ENCODE peak calls at places on chromosomes 13 and 19, in four cellular contexts. P is H1, S is mesendoderm, H is IMR-90. L is an unnamed sample.

GRCh38 chr19:50329146-50329925 is at the start of gene KCNC3:
- DNase-seq in P (peak), S (peak), H (peak), L (peak)

GRCh38 chr19:43700368-43701015 is 15.4 kb upstream of the IRGC start:
- DNase-seq in P (no peak), S (peak), H (peak), L (no peak)

GRCh38 chr13:78862460-78862859 is 203.5 kb upstream of the OBI1 start:
- DNase-seq in P (no peak), S (no peak), H (no peak), L (no peak)

GRCh38 chr13:23630349-23631093 is 60.3 kb downstream of the TNFRSF19 start:
- DNase-seq in P (no peak), S (peak), H (no peak), L (no peak)

GRCh38 chr13:45500492-45501174 is 35.9 kb downstream of the COG3 start:
- DNase-seq in P (no peak), S (peak), H (peak), L (no peak)

GRCh38 chr13:45074721-45075120 is 45.6 kb upstream of the GTF2F2 start:
- DNase-seq in P (no peak), S (peak), H (no peak), L (no peak)

GRCh38 chr19:19944583-19944880 is 43.8 kb downstream of the ZNF93 start:
- DNase-seq in P (no peak), S (no peak), H (no peak), L (no peak)

GRCh38 chr19:4582980-4583842 is 23.7 kb upstream of the SEMA6B start:
- DNase-seq in P (no peak), S (no peak), H (no peak), L (no peak)

GRCh38 chr19:53424968-53425597 is 6.7 kb upstream of the ZNF761 start:
- DNase-seq in P (peak), S (peak), H (peak), L (peak)

GRCh38 chr13:73215807-73216206 is 157.0 kb downstream of the KLF5 start:
- DNase-seq in P (no peak), S (peak), H (peak), L (no peak)

GRCh38 chr13:33285420-33286124 is at the start of gene STARD13:
- DNase-seq in P (peak), S (peak), H (peak), L (peak)

GRCh38 chr13:41060723-41061074 is 610 bp upstream of the WBP4 start:
- DNase-seq in P (peak), S (peak), H (no peak), L (peak)
- H4K8ac ChIP-seq in P (peak), S (no peak), H (peak), L (no peak)

DNA sequence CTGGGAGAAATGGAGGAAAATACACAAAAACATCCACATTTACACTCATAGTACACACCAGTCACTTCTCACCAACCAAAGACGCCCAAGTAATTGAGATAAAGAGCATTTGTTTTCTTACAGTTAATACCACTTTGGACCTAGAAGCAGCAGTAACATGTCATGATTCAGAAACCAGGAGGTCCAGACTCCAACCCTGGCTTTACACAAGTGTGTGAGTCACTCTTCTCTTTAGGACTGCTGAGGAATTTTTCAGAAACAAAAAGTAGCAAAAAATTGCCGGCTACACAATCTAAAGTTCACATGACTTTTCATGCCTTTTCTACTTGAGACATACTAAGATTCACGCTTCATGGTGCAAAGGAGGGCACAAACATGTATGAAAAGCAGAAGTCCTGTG is 42.1 kb downstream of the TUBGCP3 start:
- DNase-seq in P (no peak), S (no peak), H (peak), L (no peak)
- H3K27ac ChIP-seq in P (no peak), S (no peak), H (peak), L (no peak)

GRCh38 chr19:2819540-2820111 is at the start of gene ZNF554:
- DNase-seq in P (peak), S (peak), H (peak), L (peak)
- H3K56ac ChIP-seq in P (no peak), S (peak), H (no peak), L (no peak)

GRCh38 chr13:111586291-111586690 is 265.8 kb downstream of the TEX29 start:
- DNase-seq in P (no peak), S (no peak), H (no peak), L (peak)

GRCh38 chr13:111589321-111589720 is 268.9 kb downstream of the TEX29 start:
- DNase-seq in P (no peak), S (no peak), H (no peak), L (peak)

GRCh38 chr13:111587249-111587648 is 266.8 kb downstream of the TEX29 start:
- DNase-seq in P (no peak), S (no peak), H (no peak), L (peak)

GRCh38 chr13:111590796-111591195 is 270.4 kb downstream of the TEX29 start:
- DNase-seq in P (no peak), S (no peak), H (no peak), L (no peak)

DNA sequence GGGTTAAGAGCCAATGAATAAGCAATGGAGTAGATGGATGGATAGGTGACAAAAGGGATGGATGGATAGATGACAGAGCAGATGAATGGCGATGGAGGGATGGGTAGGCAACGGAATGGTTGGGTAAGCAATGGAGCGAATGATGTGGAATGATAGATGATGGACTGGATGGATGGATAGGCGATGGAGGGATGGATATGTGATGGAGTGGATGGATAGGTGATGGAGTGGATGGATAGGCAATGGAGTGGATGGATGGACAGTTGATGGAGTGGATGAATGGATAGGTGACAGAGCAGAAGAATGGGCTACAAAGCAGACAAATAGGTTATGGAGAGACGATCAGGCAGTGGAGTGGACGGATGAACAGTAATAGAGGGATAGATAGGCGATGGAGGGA is 269.6 kb downstream of the TEX29 start:
- DNase-seq in P (no peak), S (no peak), H (no peak), L (no peak)
- H4K8ac ChIP-seq in P (no peak), S (no peak), H (no peak), L (no peak)

L was measured in H9.